ENCODE peak calls at places on chromosomes 7 and 10, in five cellular contexts. One of them, this sample, is unnamed.

GRCh38 chr7:73342645-73343044 is 14.7 kb downstream of the FKBP6 start:
- DNase-seq in AG09309: no peak
- DNase-seq in heart left ventricle: no peak
- DNase-seq in adrenal gland: peak
- DNase-seq in neural crest cell: no peak
- DNase-seq in this sample: peak

GRCh38 chr7:6012355-6013104 is 3.5 kb downstream of the AIMP2 start:
- DNase-seq in AG09309: no peak
- DNase-seq in heart left ventricle: no peak
- DNase-seq in adrenal gland: no peak
- DNase-seq in neural crest cell: no peak
- DNase-seq in this sample: no peak

GRCh38 chr10:21100871-21101514 is 203.9 kb upstream of the NEBL start:
- DNase-seq in AG09309: no peak
- DNase-seq in heart left ventricle: no peak
- DNase-seq in adrenal gland: no peak
- DNase-seq in neural crest cell: no peak
- DNase-seq in this sample: no peak

GRCh38 chr10:86283466-86284287 is 82.9 kb downstream of the GRID1 start:
- DNase-seq in AG09309: no peak
- DNase-seq in heart left ventricle: no peak
- DNase-seq in adrenal gland: peak
- DNase-seq in neural crest cell: no peak
- DNase-seq in this sample: no peak

GRCh38 chr7:30914611-30915601 is 3.3 kb downstream of the AQP1 start:
- DNase-seq in AG09309: no peak
- DNase-seq in heart left ventricle: peak
- DNase-seq in adrenal gland: no peak
- DNase-seq in neural crest cell: no peak
- DNase-seq in this sample: no peak

GRCh38 chr7:47411281-47411869 is 170.5 kb downstream of the TNS3 start:
- DNase-seq in AG09309: no peak
- DNase-seq in heart left ventricle: no peak
- DNase-seq in adrenal gland: peak
- DNase-seq in neural crest cell: no peak
- DNase-seq in this sample: no peak

GRCh38 chr7:132118641-132119040 is 457.6 kb downstream of the PLXNA4 start:
- DNase-seq in AG09309: no peak
- DNase-seq in heart left ventricle: no peak
- DNase-seq in adrenal gland: no peak
- DNase-seq in neural crest cell: no peak
- DNase-seq in this sample: no peak

GRCh38 chr10:99461230-99461629 is 30.8 kb upstream of the GOT1 start:
- DNase-seq in AG09309: no peak
- DNase-seq in heart left ventricle: no peak
- DNase-seq in adrenal gland: no peak
- DNase-seq in neural crest cell: no peak
- DNase-seq in this sample: no peak

GRCh38 chr7:55476071-55476803 is 96.1 kb downstream of the VOPP1 start:
- DNase-seq in AG09309: peak
- DNase-seq in heart left ventricle: no peak
- DNase-seq in adrenal gland: peak
- DNase-seq in neural crest cell: no peak
- DNase-seq in this sample: peak

GRCh38 chr7:139594911-139595476 is 71.5 kb downstream of the CLEC2L start:
- DNase-seq in AG09309: no peak
- DNase-seq in heart left ventricle: no peak
- DNase-seq in adrenal gland: no peak
- DNase-seq in neural crest cell: no peak
- DNase-seq in this sample: no peak

GRCh38 chr7:42128703-42129102 is 108.3 kb downstream of the GLI3 start:
- DNase-seq in AG09309: no peak
- DNase-seq in heart left ventricle: no peak
- DNase-seq in adrenal gland: no peak
- DNase-seq in neural crest cell: no peak
- DNase-seq in this sample: no peak

GRCh38 chr10:110016037-110016436 is 8.3 kb downstream of the ADD3 start:
- DNase-seq in AG09309: no peak
- DNase-seq in heart left ventricle: no peak
- DNase-seq in adrenal gland: no peak
- DNase-seq in neural crest cell: no peak
- DNase-seq in this sample: no peak

GRCh38 chr7:139722604-139723003 is 55.2 kb downstream of the HIPK2 start:
- DNase-seq in AG09309: no peak
- DNase-seq in heart left ventricle: no peak
- DNase-seq in adrenal gland: no peak
- DNase-seq in neural crest cell: no peak
- DNase-seq in this sample: no peak

GRCh38 chr10:129775681-129776080 is 188.4 kb downstream of the EBF3 start:
- DNase-seq in AG09309: no peak
- DNase-seq in heart left ventricle: no peak
- DNase-seq in adrenal gland: no peak
- DNase-seq in neural crest cell: no peak
- DNase-seq in this sample: no peak

GRCh38 chr7:13414661-13415105 is 574.8 kb downstream of the ETV1 start:
- DNase-seq in AG09309: no peak
- DNase-seq in heart left ventricle: no peak
- DNase-seq in adrenal gland: no peak
- DNase-seq in neural crest cell: no peak
- DNase-seq in this sample: no peak

GRCh38 chr10:43078986-43079273 is 2.1 kb downstream of the RET start:
- DNase-seq in AG09309: no peak
- DNase-seq in heart left ventricle: no peak
- DNase-seq in adrenal gland: peak
- DNase-seq in neural crest cell: peak
- DNase-seq in this sample: no peak

GRCh38 chr10:77463967-77464745 is 173.5 kb downstream of the KCNMA1 start:
- DNase-seq in AG09309: no peak
- DNase-seq in heart left ventricle: no peak
- DNase-seq in adrenal gland: no peak
- DNase-seq in neural crest cell: no peak
- DNase-seq in this sample: no peak

GRCh38 chr7:98077762-98078161 is 28.9 kb upstream of the LMTK2 start:
- DNase-seq in AG09309: no peak
- DNase-seq in heart left ventricle: no peak
- DNase-seq in adrenal gland: no peak
- DNase-seq in neural crest cell: no peak
- DNase-seq in this sample: no peak

GRCh38 chr10:15775513-15775912 is 55.8 kb upstream of the ITGA8 start:
- DNase-seq in AG09309: peak
- DNase-seq in heart left ventricle: no peak
- DNase-seq in adrenal gland: no peak
- DNase-seq in neural crest cell: no peak
- DNase-seq in this sample: peak

GRCh38 chr10:21145751-21146445 is 248.8 kb upstream of the NEBL start:
- DNase-seq in AG09309: no peak
- DNase-seq in heart left ventricle: no peak
- DNase-seq in adrenal gland: no peak
- DNase-seq in neural crest cell: peak
- DNase-seq in this sample: no peak

GRCh38 chr7:98120559-98120958 is 13.9 kb downstream of the LMTK2 start:
- DNase-seq in AG09309: no peak
- DNase-seq in heart left ventricle: peak
- DNase-seq in adrenal gland: no peak
- DNase-seq in neural crest cell: no peak
- DNase-seq in this sample: no peak

GRCh38 chr10:87925570-87925969 is 62.1 kb downstream of the PTEN start:
- DNase-seq in AG09309: no peak
- DNase-seq in heart left ventricle: no peak
- DNase-seq in adrenal gland: no peak
- DNase-seq in neural crest cell: no peak
- DNase-seq in this sample: no peak

GRCh38 chr7:155365146-155365874 is 67.6 kb downstream of the INSIG1 start:
- DNase-seq in AG09309: no peak
- DNase-seq in heart left ventricle: no peak
- DNase-seq in adrenal gland: no peak
- DNase-seq in neural crest cell: no peak
- DNase-seq in this sample: no peak

GRCh38 chr7:28228386-28228785 is 47.8 kb upstream of the JAZF1 start:
- DNase-seq in AG09309: no peak
- DNase-seq in heart left ventricle: no peak
- DNase-seq in adrenal gland: no peak
- DNase-seq in neural crest cell: no peak
- DNase-seq in this sample: no peak

GRCh38 chr7:138838166-138838565 is 40.2 kb upstream of the ATP6V0A4 start:
- DNase-seq in AG09309: no peak
- DNase-seq in heart left ventricle: no peak
- DNase-seq in adrenal gland: no peak
- DNase-seq in neural crest cell: no peak
- DNase-seq in this sample: no peak

GRCh38 chr7:43758029-43758860 is at the start of gene BLVRA:
- DNase-seq in AG09309: no peak
- DNase-seq in heart left ventricle: peak
- DNase-seq in adrenal gland: peak
- DNase-seq in neural crest cell: peak
- DNase-seq in this sample: no peak

GRCh38 chr10:88731296-88731695 is 25.2 kb downstream of the LIPK start:
- DNase-seq in AG09309: no peak
- DNase-seq in heart left ventricle: no peak
- DNase-seq in adrenal gland: no peak
- DNase-seq in neural crest cell: no peak
- DNase-seq in this sample: no peak

DNA sequence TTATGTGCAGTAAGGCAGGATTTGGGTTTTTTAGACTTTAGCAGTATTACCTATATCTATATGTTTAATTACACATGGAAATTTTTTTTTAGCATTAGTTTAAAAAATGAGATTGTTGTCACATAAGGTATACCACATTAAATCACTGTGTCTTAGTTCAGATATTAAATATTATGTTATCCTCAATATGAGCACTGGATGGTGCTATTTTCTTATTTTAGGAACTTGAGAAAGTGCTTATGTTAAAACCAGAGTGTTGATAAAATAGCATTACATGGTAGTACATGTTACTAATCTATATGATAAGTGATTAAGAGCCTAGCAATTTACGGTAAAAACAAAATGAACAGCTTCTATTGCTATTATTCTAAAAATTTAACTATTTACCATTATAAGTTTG is 28.8 kb downstream of the MIOS start:
- DNase-seq in AG09309: peak
- DNase-seq in heart left ventricle: no peak
- DNase-seq in adrenal gland: no peak
- DNase-seq in neural crest cell: no peak
- DNase-seq in this sample: no peak
- TF ChIP-seq CTCF in AG09309: peak
- TF ChIP-seq CTCF in heart left ventricle: peak
- TF ChIP-seq CTCF in adrenal gland: peak
- TF ChIP-seq CTCF in neural crest cell: peak
- TF ChIP-seq CTCF in this sample: peak

DNA sequence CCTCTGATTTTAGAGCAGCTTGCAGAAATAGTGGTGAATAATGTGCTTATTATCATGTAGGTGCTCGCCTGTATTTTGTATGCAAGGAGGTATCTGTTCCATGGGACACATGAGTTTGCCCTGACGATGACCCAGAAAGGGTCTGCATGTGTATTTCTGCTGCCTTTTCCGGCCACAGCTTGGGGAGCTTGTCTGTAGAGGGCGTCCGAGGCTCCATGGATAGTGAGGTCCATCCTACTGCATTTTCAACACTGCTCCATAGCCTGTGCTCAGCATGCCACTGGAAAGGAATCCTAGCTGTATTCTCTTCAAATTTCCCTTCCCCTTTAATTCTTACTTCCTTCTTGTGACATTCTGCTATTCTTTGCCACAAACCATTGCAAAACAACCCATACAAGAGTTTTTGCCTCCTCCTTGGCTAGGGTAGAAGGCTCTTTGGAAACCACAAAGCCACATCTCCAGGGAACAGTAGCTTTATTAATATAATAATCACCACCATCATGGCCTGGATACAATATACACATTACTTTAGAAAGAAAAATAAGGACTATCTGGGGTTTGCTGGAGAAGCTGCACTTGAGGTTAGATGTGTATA is 127.7 kb downstream of the DYNC1I1 start:
- DNase-seq in AG09309: no peak
- DNase-seq in heart left ventricle: no peak
- DNase-seq in adrenal gland: no peak
- DNase-seq in neural crest cell: no peak
- DNase-seq in this sample: no peak
- TF ChIP-seq CTCF in AG09309: no peak
- TF ChIP-seq CTCF in heart left ventricle: no peak
- TF ChIP-seq CTCF in adrenal gland: no peak
- TF ChIP-seq CTCF in neural crest cell: no peak
- TF ChIP-seq CTCF in this sample: no peak

GRCh38 chr10:22426653-22427052 is 81.4 kb downstream of the SPAG6 start:
- DNase-seq in AG09309: no peak
- DNase-seq in heart left ventricle: no peak
- DNase-seq in adrenal gland: no peak
- DNase-seq in neural crest cell: no peak
- DNase-seq in this sample: no peak

GRCh38 chr10:22415072-22415471 is 69.8 kb downstream of the SPAG6 start:
- DNase-seq in AG09309: no peak
- DNase-seq in heart left ventricle: no peak
- DNase-seq in adrenal gland: no peak
- DNase-seq in neural crest cell: no peak
- DNase-seq in this sample: no peak

GRCh38 chr10:22417736-22418268 is 72.5 kb downstream of the SPAG6 start:
- DNase-seq in AG09309: no peak
- DNase-seq in heart left ventricle: no peak
- DNase-seq in adrenal gland: no peak
- DNase-seq in neural crest cell: no peak
- DNase-seq in this sample: no peak

GRCh38 chr10:22420787-22421517 is 75.7 kb downstream of the SPAG6 start:
- DNase-seq in AG09309: no peak
- DNase-seq in heart left ventricle: no peak
- DNase-seq in adrenal gland: no peak
- DNase-seq in neural crest cell: no peak
- DNase-seq in this sample: no peak
- TF ChIP-seq CTCF in AG09309: peak
- TF ChIP-seq CTCF in heart left ventricle: peak
- TF ChIP-seq CTCF in adrenal gland: no peak
- TF ChIP-seq CTCF in neural crest cell: no peak
- TF ChIP-seq CTCF in this sample: peak

DNA sequence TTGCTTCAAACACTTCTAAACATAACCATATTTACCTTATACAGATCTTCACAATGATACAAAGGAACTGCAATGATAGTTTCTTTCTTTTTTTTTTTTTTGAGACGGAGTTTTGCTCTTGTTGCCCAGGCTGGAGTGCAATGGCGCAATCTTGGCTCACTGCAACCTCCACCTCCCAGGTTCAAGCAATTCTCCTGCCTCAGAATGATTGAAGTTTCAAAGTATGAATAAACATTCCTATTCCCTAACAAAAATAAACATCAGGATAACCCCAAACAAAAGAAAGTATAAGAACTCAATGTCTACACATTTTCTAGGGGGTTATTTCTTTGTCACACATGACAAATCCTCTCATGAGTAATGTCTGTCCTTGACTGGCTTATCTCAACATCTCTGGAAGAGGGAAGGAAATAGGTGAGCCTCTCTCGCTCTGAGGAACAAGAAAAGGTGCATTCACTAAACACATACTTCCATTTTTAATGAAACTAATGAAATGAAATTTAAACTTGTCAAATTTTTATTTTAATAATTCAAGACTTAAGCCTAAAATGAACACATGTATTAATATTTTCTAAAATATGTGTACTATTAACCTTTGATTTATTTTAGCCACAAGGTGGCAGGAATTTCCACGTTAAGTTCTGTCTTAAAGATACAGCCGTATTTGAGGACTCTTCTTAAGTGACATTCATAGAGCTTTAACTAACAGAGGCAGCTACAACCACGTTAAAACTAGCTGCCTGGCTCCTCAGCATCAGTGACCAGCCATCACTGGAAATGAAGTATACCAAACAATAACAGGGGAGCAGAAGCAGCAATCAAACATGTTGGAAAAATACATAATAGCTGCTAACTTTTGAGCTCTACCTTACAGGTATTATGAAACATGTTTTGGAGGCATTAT is 58.3 kb downstream of the MALSU1 start:
- DNase-seq in AG09309: no peak
- DNase-seq in heart left ventricle: no peak
- DNase-seq in adrenal gland: no peak
- DNase-seq in neural crest cell: no peak
- DNase-seq in this sample: no peak
- TF ChIP-seq CTCF in AG09309: peak
- TF ChIP-seq CTCF in heart left ventricle: peak
- TF ChIP-seq CTCF in adrenal gland: no peak
- TF ChIP-seq CTCF in neural crest cell: peak
- TF ChIP-seq CTCF in this sample: peak

This sample was measured in AG04450.